ENCODE peak calls at places on chromosomes 1 and 21, in five cellular contexts. One of them, this sample, is unnamed.

GRCh38 chr1:86779308-86780191 is 75.2 kb downstream of the SH3GLB1 start:
- DNase-seq in NB4: no peak
- DNase-seq in cardiac muscle cell: peak; percentile 63
- DNase-seq in tibial artery: no peak
- DNase-seq in CD4-positive, alpha-beta T cell: no peak
- DNase-seq in this sample: no peak

GRCh38 chr1:6298530-6298929 is 37.6 kb upstream of the GPR153 start:
- DNase-seq in NB4: no peak
- DNase-seq in cardiac muscle cell: no peak
- DNase-seq in tibial artery: no peak
- DNase-seq in CD4-positive, alpha-beta T cell: no peak
- DNase-seq in this sample: no peak

GRCh38 chr1:108560143-108560429 is 186 bp downstream of the EEIG2 start:
- DNase-seq in tibial artery: no peak
- DNase-seq in cardiac muscle cell: no peak
- DNase-seq in NB4: no peak
- DNase-seq in CD4-positive, alpha-beta T cell: no peak
- DNase-seq in this sample: no peak

GRCh38 chr1:228162286-228163003 is 3.2 kb upstream of the IBA57 start:
- DNase-seq in cardiac muscle cell: no peak
- DNase-seq in NB4: no peak
- DNase-seq in CD4-positive, alpha-beta T cell: no peak
- DNase-seq in tibial artery: no peak
- DNase-seq in this sample: no peak

GRCh38 chr21:26966978-26967913 is at the start of gene ADAMTS5:
- DNase-seq in CD4-positive, alpha-beta T cell: no peak
- DNase-seq in cardiac muscle cell: peak; percentile 58
- DNase-seq in NB4: peak; percentile 75
- DNase-seq in tibial artery: peak; percentile 74
- DNase-seq in this sample: peak; percentile 35

GRCh38 chr1:21871943-21872342 is 59.9 kb downstream of the LDLRAD2 start:
- DNase-seq in NB4: no peak
- DNase-seq in tibial artery: no peak
- DNase-seq in CD4-positive, alpha-beta T cell: no peak
- DNase-seq in cardiac muscle cell: no peak
- DNase-seq in this sample: no peak

GRCh38 chr1:93081716-93082115 is 2.6 kb downstream of the MTF2 start:
- DNase-seq in CD4-positive, alpha-beta T cell: no peak
- DNase-seq in NB4: peak; percentile 41
- DNase-seq in tibial artery: no peak
- DNase-seq in cardiac muscle cell: no peak
- DNase-seq in this sample: no peak

GRCh38 chr1:23384312-23385058 is 14.8 kb upstream of the ZNF436 start:
- DNase-seq in CD4-positive, alpha-beta T cell: no peak
- DNase-seq in cardiac muscle cell: no peak
- DNase-seq in NB4: no peak
- DNase-seq in tibial artery: no peak
- DNase-seq in this sample: no peak

GRCh38 chr1:231836227-231836893 is 209.8 kb downstream of the DISC1 start:
- DNase-seq in tibial artery: no peak
- DNase-seq in CD4-positive, alpha-beta T cell: no peak
- DNase-seq in NB4: no peak
- DNase-seq in cardiac muscle cell: no peak
- DNase-seq in this sample: no peak

GRCh38 chr1:201020040-201020591 is 3.4 kb downstream of the KIF21B start:
- DNase-seq in cardiac muscle cell: no peak
- DNase-seq in tibial artery: no peak
- DNase-seq in NB4: peak; percentile 67
- DNase-seq in CD4-positive, alpha-beta T cell: no peak
- DNase-seq in this sample: peak; percentile 76

GRCh38 chr21:38286739-38287426 is 30.1 kb downstream of the KCNJ15 start:
- DNase-seq in tibial artery: no peak
- DNase-seq in cardiac muscle cell: no peak
- DNase-seq in NB4: no peak
- DNase-seq in CD4-positive, alpha-beta T cell: no peak
- DNase-seq in this sample: no peak

GRCh38 chr1:85992756-85993155 is 163.8 kb downstream of the COL24A1 start:
- DNase-seq in CD4-positive, alpha-beta T cell: no peak
- DNase-seq in cardiac muscle cell: no peak
- DNase-seq in tibial artery: no peak
- DNase-seq in NB4: peak; percentile 16
- DNase-seq in this sample: no peak

GRCh38 chr1:44318097-44319088 is 36.7 kb downstream of the ERI3 start:
- DNase-seq in CD4-positive, alpha-beta T cell: peak; percentile 13
- DNase-seq in NB4: peak; percentile 48
- DNase-seq in cardiac muscle cell: peak; percentile 64
- DNase-seq in tibial artery: no peak
- DNase-seq in this sample: no peak

GRCh38 chr1:196305216-196305615 is 303.0 kb downstream of the KCNT2 start:
- DNase-seq in cardiac muscle cell: no peak
- DNase-seq in NB4: no peak
- DNase-seq in tibial artery: no peak
- DNase-seq in CD4-positive, alpha-beta T cell: no peak
- DNase-seq in this sample: no peak

GRCh38 chr1:156661932-156662587 is 15.1 kb downstream of the NES start:
- DNase-seq in CD4-positive, alpha-beta T cell: no peak
- DNase-seq in NB4: peak; percentile 30
- DNase-seq in cardiac muscle cell: no peak
- DNase-seq in tibial artery: no peak
- DNase-seq in this sample: no peak

GRCh38 chr21:17585875-17586450 is 26.7 kb downstream of the BTG3 start:
- DNase-seq in cardiac muscle cell: peak; percentile 53
- DNase-seq in CD4-positive, alpha-beta T cell: no peak
- DNase-seq in tibial artery: no peak
- DNase-seq in NB4: peak; percentile 43
- DNase-seq in this sample: peak; percentile 21

GRCh38 chr21:36672737-36673136 is 26.2 kb upstream of the SIM2 start:
- DNase-seq in CD4-positive, alpha-beta T cell: no peak
- DNase-seq in tibial artery: no peak
- DNase-seq in NB4: no peak
- DNase-seq in cardiac muscle cell: no peak
- DNase-seq in this sample: no peak

GRCh38 chr1:228270032-228270431 is 62.2 kb downstream of the OBSCN start:
- DNase-seq in CD4-positive, alpha-beta T cell: no peak
- DNase-seq in NB4: no peak
- DNase-seq in tibial artery: no peak
- DNase-seq in cardiac muscle cell: no peak
- DNase-seq in this sample: no peak

GRCh38 chr1:169694304-169694703 is 17.1 kb downstream of the SELL start:
- DNase-seq in cardiac muscle cell: no peak
- DNase-seq in CD4-positive, alpha-beta T cell: no peak
- DNase-seq in tibial artery: no peak
- DNase-seq in NB4: no peak
- DNase-seq in this sample: no peak

GRCh38 chr1:151915066-151915686 is 5.9 kb upstream of the THEM4 start:
- DNase-seq in CD4-positive, alpha-beta T cell: no peak
- DNase-seq in tibial artery: no peak
- DNase-seq in NB4: no peak
- DNase-seq in cardiac muscle cell: no peak
- DNase-seq in this sample: no peak

GRCh38 chr1:169395956-169396355 is 28.0 kb downstream of the BLZF1 start:
- DNase-seq in NB4: no peak
- DNase-seq in CD4-positive, alpha-beta T cell: no peak
- DNase-seq in tibial artery: no peak
- DNase-seq in cardiac muscle cell: no peak
- DNase-seq in this sample: no peak

GRCh38 chr1:96721053-96721381 is 567 bp upstream of the PTBP2 start:
- DNase-seq in NB4: no peak
- DNase-seq in CD4-positive, alpha-beta T cell: no peak
- DNase-seq in cardiac muscle cell: no peak
- DNase-seq in tibial artery: no peak
- DNase-seq in this sample: no peak

GRCh38 chr1:190084552-190084951 is 393.1 kb downstream of the BRINP3 start:
- DNase-seq in NB4: peak; percentile 33
- DNase-seq in tibial artery: no peak
- DNase-seq in cardiac muscle cell: peak; percentile 1
- DNase-seq in CD4-positive, alpha-beta T cell: no peak
- DNase-seq in this sample: no peak
- TF ChIP-seq CTCF in NB4: peak; percentile 42
- TF ChIP-seq CTCF in tibial artery: no peak
- TF ChIP-seq CTCF in cardiac muscle cell: peak; percentile 15
- TF ChIP-seq CTCF in CD4-positive, alpha-beta T cell: no peak
- TF ChIP-seq CTCF in this sample: peak; percentile 20

GRCh38 chr1:69871412-69871811 is 303.7 kb downstream of the LRRC7 start:
- DNase-seq in cardiac muscle cell: no peak
- DNase-seq in tibial artery: no peak
- DNase-seq in NB4: no peak
- DNase-seq in CD4-positive, alpha-beta T cell: no peak
- DNase-seq in this sample: no peak
- TF ChIP-seq CTCF in cardiac muscle cell: no peak
- TF ChIP-seq CTCF in tibial artery: no peak
- TF ChIP-seq CTCF in NB4: no peak
- TF ChIP-seq CTCF in CD4-positive, alpha-beta T cell: no peak
- TF ChIP-seq CTCF in this sample: no peak

GRCh38 chr1:212701910-212702309 is 2.3 kb upstream of the BATF3 start:
- DNase-seq in NB4: no peak
- DNase-seq in tibial artery: no peak
- DNase-seq in CD4-positive, alpha-beta T cell: no peak
- DNase-seq in cardiac muscle cell: no peak
- DNase-seq in this sample: no peak
- TF ChIP-seq CTCF in NB4: no peak
- TF ChIP-seq CTCF in tibial artery: no peak
- TF ChIP-seq CTCF in CD4-positive, alpha-beta T cell: no peak
- TF ChIP-seq CTCF in cardiac muscle cell: no peak
- TF ChIP-seq CTCF in this sample: no peak

GRCh38 chr1:168348146-168348709 is 67.6 kb downstream of the TBX19 start:
- DNase-seq in tibial artery: no peak
- DNase-seq in CD4-positive, alpha-beta T cell: no peak
- DNase-seq in cardiac muscle cell: no peak
- DNase-seq in NB4: peak; percentile 52
- DNase-seq in this sample: no peak
- TF ChIP-seq CTCF in tibial artery: no peak
- TF ChIP-seq CTCF in CD4-positive, alpha-beta T cell: no peak
- TF ChIP-seq CTCF in cardiac muscle cell: no peak
- TF ChIP-seq CTCF in NB4: no peak
- TF ChIP-seq CTCF in this sample: no peak

DNA sequence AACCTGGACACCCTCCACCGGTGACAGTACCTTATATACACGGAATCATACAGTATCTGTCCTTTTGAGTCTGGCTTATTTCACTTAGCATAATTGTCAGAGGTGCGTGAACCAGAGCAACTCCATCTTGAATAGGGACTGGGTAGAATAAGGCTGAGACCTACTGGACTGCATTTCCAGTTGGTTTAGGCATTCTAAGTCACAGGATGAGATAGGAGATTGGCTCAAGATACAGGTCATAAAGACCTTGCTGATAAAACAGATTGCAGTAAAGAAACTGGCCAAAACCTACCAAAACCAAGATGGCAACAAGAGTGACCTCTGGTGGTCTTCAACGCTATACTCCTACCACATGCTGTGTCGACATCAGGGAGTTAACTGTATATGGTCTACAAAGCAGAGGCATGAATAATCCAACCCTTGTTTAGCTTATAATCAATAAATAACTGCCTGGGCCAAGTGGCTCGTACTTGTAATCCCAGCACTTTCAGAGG is 1.4 kb upstream of the FDPS start:
- DNase-seq in CD4-positive, alpha-beta T cell: no peak
- DNase-seq in cardiac muscle cell: peak; percentile 41
- DNase-seq in tibial artery: no peak
- DNase-seq in NB4: peak; percentile 83
- DNase-seq in this sample: no peak
- TF ChIP-seq CTCF in CD4-positive, alpha-beta T cell: no peak
- TF ChIP-seq CTCF in cardiac muscle cell: peak; percentile 43
- TF ChIP-seq CTCF in tibial artery: no peak
- TF ChIP-seq CTCF in NB4: peak; percentile 32
- TF ChIP-seq CTCF in this sample: peak; percentile 43

This sample was measured in D721Med.